ENCODE peak calls at places on chromosomes 2 and 18, in five cellular contexts. H is transverse colon, W is upper lobe of left lung, T is ovary, I is SK-N-SH. A is an unnamed sample. For H3K36me3, the result is how much of the 10 kb centered on the place peaks cover.

GRCh38 chr18:48817021-48817461 is 133.7 kb downstream of the SMAD7 start:
- DNase-seq in T (no peak), H (peak), I (no peak), W (no peak), A (peak)

GRCh38 chr2:231364961-231365810 is 30.3 kb upstream of the B3GNT7 start:
- DNase-seq in H (peak), T (no peak), W (no peak), I (peak), A (peak)

GRCh38 chr2:50956886-50957285 is 75.0 kb downstream of the NRXN1 start:
- DNase-seq in H (no peak), T (no peak), I (no peak), W (no peak), A (no peak)

GRCh38 chr2:62938126-62938525 is 112.5 kb upstream of the OTX1 start:
- DNase-seq in W (no peak), I (no peak), H (no peak), T (no peak), A (no peak)

GRCh38 chr2:1482253-1482675 is 69.0 kb downstream of the TPO start:
- DNase-seq in W (no peak), T (no peak), I (no peak), H (no peak), A (no peak)

GRCh38 chr18:21739604-21740473 is 753 bp upstream of the MIB1 start:
- DNase-seq in T (peak), W (peak), H (no peak), I (peak), A (no peak)

GRCh38 chr2:153386481-153386891 is 92.1 kb downstream of the RPRM start:
- DNase-seq in I (no peak), H (no peak), W (no peak), T (no peak), A (no peak)

GRCh38 chr18:12278153-12278764 is 24.1 kb downstream of the CIDEA start:
- DNase-seq in T (peak), W (no peak), H (no peak), I (no peak), A (no peak)

GRCh38 chr2:8532408-8532807 is 149.4 kb upstream of the ID2 start:
- DNase-seq in W (no peak), I (no peak), T (no peak), H (no peak), A (no peak)

GRCh38 chr2:8511868-8512612 is 169.8 kb upstream of the ID2 start:
- DNase-seq in W (no peak), T (no peak), I (no peak), H (no peak), A (no peak)

GRCh38 chr18:59779979-59780378 is 82.8 kb upstream of the CCBE1 start:
- DNase-seq in H (no peak), I (no peak), W (no peak), T (no peak), A (no peak)

GRCh38 chr2:171404719-171405118 is 29.1 kb downstream of the METTL8 start:
- DNase-seq in T (no peak), I (no peak), H (no peak), W (no peak), A (no peak)

GRCh38 chr2:974454-974853 is 23.8 kb downstream of the SNTG2 start:
- DNase-seq in I (no peak), T (no peak), W (no peak), H (no peak), A (no peak)

GRCh38 chr2:124347209-124347608 is 322.1 kb downstream of the CNTNAP5 start:
- DNase-seq in H (no peak), I (no peak), T (no peak), W (no peak), A (no peak)

GRCh38 chr2:208142255-208142924 is 3.6 kb downstream of the CRYGB start:
- DNase-seq in H (no peak), I (peak), W (no peak), T (no peak), A (no peak)

GRCh38 chr2:181682795-181683517 is 2.6 kb upstream of the NEUROD1 start:
- DNase-seq in T (no peak), I (no peak), H (no peak), W (no peak), A (no peak)

GRCh38 chr2:122112633-122113032 is 357.2 kb downstream of the TSN start:
- DNase-seq in W (no peak), I (no peak), H (no peak), T (no peak), A (no peak)

GRCh38 chr2:207502799-207503198 is 27.0 kb upstream of the CREB1 start:
- DNase-seq in H (no peak), W (no peak), I (no peak), T (no peak), A (no peak)

GRCh38 chr2:29920130-29920577 is 1.2 kb downstream of the ALK start:
- DNase-seq in W (peak), H (peak), I (no peak), T (peak), A (no peak)

GRCh38 chr2:8514748-8515389 is 167.0 kb upstream of the ID2 start:
- DNase-seq in I (no peak), W (no peak), T (no peak), H (no peak), A (no peak)

GRCh38 chr2:238100821-238101771 is 956 bp downstream of the ESPNL start:
- DNase-seq in H (no peak), W (no peak), I (peak), T (peak), A (no peak)

GRCh38 chr18:24234850-24235418 is 96.1 kb downstream of the CABYR start:
- DNase-seq in H (no peak), I (no peak), W (no peak), T (no peak), A (no peak)

GRCh38 chr2:113175736-113176695 is 2.2 kb downstream of the PSD4 start:
- DNase-seq in H (peak), W (no peak), T (no peak), I (no peak), A (no peak)

GRCh38 chr2:164794432-164795231 is 47.0 kb downstream of the COBLL1 start:
- DNase-seq in I (no peak), H (no peak), W (no peak), T (no peak), A (no peak)

GRCh38 chr2:233912799-233913423 is 4.3 kb upstream of the TRPM8 start:
- DNase-seq in I (no peak), W (no peak), H (no peak), T (no peak), A (no peak)

GRCh38 chr2:51997571-51997970 is 965.6 kb upstream of the NRXN1 start:
- DNase-seq in I (no peak), H (no peak), W (no peak), T (no peak), A (no peak)

GRCh38 chr2:168519534-168520308 is 63.6 kb downstream of the CERS6 start:
- DNase-seq in H (no peak), W (no peak), I (no peak), T (no peak), A (no peak)

GRCh38 chr2:36569267-36569860 is 28.6 kb downstream of the FEZ2 start:
- DNase-seq in H (no peak), W (no peak), T (no peak), I (no peak), A (no peak)

GRCh38 chr2:209773377-209773776 is 1.7 kb downstream of the UNC80 start:
- DNase-seq in T (no peak), H (no peak), W (no peak), I (no peak), A (no peak)

GRCh38 chr2:218020281-218020680 is 17.5 kb upstream of the TNS1 start:
- DNase-seq in I (no peak), T (peak), H (no peak), W (no peak), A (peak)

GRCh38 chr18:48575658-48576453 is 37.0 kb downstream of the CTIF start:
- DNase-seq in W (peak), T (no peak), I (no peak), H (no peak), A (no peak)

GRCh38 chr2:188787002-188787660 is 187.0 kb upstream of the COL3A1 start:
- DNase-seq in H (no peak), W (no peak), T (no peak), I (no peak), A (no peak)

DNA sequence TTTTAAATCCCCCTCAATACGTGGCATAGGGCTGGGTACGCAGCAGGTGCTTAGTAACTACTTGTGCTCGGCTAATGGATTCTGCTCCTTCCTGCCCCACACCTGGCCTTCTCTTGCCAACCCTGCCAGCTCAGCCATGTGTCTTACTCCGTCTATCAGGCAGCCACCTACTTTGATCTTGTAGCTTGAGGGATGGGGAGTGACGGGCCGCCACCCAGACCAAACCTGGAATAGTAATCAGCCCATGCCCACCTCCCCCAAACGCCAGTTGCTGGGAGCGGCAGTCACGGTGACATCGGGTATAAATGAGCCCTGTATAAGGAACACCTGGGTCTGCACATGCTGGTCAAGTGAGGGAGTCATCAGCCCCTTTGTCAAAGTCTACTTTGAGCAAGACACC is 106.8 kb upstream of the MCFD2 start:
- DNase-seq in H (no peak), T (no peak), W (no peak), I (no peak), A (no peak)
- H3K36me3 ChIP-seq in H (under half), T (under half), W (under half), I (under half), A (under half)

GRCh38 chr18:6435731-6436130 is 21.0 kb upstream of the L3MBTL4 start:
- DNase-seq in H (no peak), W (no peak), I (no peak), T (no peak), A (no peak)

GRCh38 chr18:6444484-6445228 is 29.9 kb upstream of the L3MBTL4 start:
- DNase-seq in T (no peak), W (no peak), I (no peak), H (no peak), A (no peak)

GRCh38 chr18:6437937-6438818 is 23.5 kb upstream of the L3MBTL4 start:
- DNase-seq in T (peak), H (no peak), I (no peak), W (no peak), A (no peak)

GRCh38 chr18:6441201-6441600 is 26.5 kb upstream of the L3MBTL4 start:
- DNase-seq in H (no peak), W (no peak), I (no peak), T (no peak), A (no peak)
- TF ChIP-seq EP300 in H (no peak), W (no peak), I (no peak), T (no peak), A (no peak)

GRCh38 chr18:9856097-9856496 is 29.7 kb upstream of the TXNDC2 start:
- DNase-seq in H (no peak), I (no peak), T (no peak), W (no peak), A (no peak)
- H3K27ac ChIP-seq in H (peak), I (no peak), T (no peak), W (peak), A (peak)

GRCh38 chr2:26764906-26765305 is 822 bp downstream of the SLC35F6 start:
- DNase-seq in W (no peak), H (no peak), I (peak), T (no peak), A (no peak)

GRCh38 chr2:26767894-26768487 is 3.9 kb downstream of the SLC35F6 start:
- DNase-seq in T (no peak), I (peak), H (no peak), W (no peak), A (no peak)

GRCh38 chr2:26768759-26769500 is 4.8 kb downstream of the SLC35F6 start:
- DNase-seq in H (peak), T (no peak), I (no peak), W (no peak), A (peak)

GRCh38 chr2:26765475-26766200 is 1.6 kb downstream of the SLC35F6 start:
- DNase-seq in I (peak), T (no peak), W (no peak), H (no peak), A (no peak)

GRCh38 chr2:26767129-26767528 is 3.0 kb downstream of the SLC35F6 start:
- DNase-seq in H (no peak), W (no peak), T (no peak), I (no peak), A (no peak)
- H3K36me3 ChIP-seq in H (under half), W (under half), T (under half), I (under half), A (under half)

DNA sequence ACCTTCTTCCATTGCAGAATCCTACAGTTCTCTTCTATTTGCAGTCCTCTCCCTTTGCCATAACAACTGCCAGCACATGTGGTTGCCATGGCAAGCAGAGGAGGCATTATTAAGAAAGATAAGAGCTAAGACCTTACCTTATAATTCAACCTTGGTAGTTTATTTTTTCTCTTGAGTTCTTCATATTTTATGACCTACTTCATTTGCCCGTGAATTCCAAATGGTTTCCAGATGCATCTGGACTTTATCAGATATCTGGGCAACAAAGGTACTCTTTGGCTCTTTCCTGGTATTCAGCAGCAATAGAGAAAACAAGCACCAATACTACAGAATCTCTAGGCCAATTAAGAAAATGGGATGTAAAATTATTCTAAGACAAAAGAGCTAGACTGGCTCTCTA is 524.0 kb downstream of the CMPK2 start:
- DNase-seq in T (no peak), I (peak), H (no peak), W (no peak), A (no peak)
- TF ChIP-seq EP300 in T (no peak), I (no peak), H (no peak), W (no peak), A (no peak)

DNA sequence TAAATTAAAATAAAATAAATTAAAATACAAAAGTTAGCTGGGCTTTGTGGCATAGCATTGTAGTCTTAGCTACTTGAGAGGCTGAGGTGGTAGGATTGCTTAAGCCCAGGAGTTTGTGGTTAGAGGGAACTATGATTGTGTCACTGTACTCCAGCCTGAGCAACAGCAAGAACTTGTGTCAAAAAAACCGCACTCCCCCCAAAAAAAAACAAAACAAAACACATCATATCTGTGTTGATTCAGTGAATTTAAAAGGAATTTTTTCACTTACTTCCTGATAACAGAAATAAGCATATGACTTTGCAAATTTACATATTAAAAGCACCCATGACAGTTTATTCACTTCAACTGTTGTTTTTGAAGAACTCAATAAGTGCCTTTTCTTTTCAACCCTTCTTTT is 68.1 kb upstream of the PELI1 start:
- DNase-seq in I (no peak), W (no peak), T (no peak), H (no peak), A (no peak)
- H3K27ac ChIP-seq in I (no peak), W (peak), T (no peak), H (peak), A (no peak)

GRCh38 chr18:179499-179898 is 21.1 kb downstream of the USP14 start:
- DNase-seq in W (no peak), H (no peak), I (no peak), T (no peak), A (no peak)
- H3K36me3 ChIP-seq in W (under half), H (under half), I (under half), T (under half), A (under half)

A was measured in sigmoid colon.